ENCODE peak calls at places on chromosomes 3 and 15, in eight cellular contexts. One of them, this sample, is unnamed.

GRCh38 chr3:68176600-68176999 is 522.2 kb upstream of the SUCLG2 start:
- DNase-seq in amygdala: no peak
- DNase-seq in amniotic epithelial cell: no peak
- DNase-seq in NAMALWA: no peak
- DNase-seq in transverse colon: no peak
- DNase-seq in EL: no peak
- DNase-seq in stimulated activated CD8-positive, alpha-beta memory T cell treated with anti-CD3 and anti-CD28 coated beads, Interleukin-15, amount 100 ng/mL, for 48 hours: no peak
- DNase-seq in NCI-H2029 treated with DMSO at 0.1 percent for 48 hours: no peak
- DNase-seq in this sample: no peak

GRCh38 chr3:49377483-49377882 is 19.3 kb upstream of the GPX1 start:
- DNase-seq in amygdala: no peak
- DNase-seq in amniotic epithelial cell: peak
- DNase-seq in NAMALWA: peak
- DNase-seq in transverse colon: no peak
- DNase-seq in EL: peak
- DNase-seq in stimulated activated CD8-positive, alpha-beta memory T cell treated with anti-CD3 and anti-CD28 coated beads, Interleukin-15, amount 100 ng/mL, for 48 hours: peak
- DNase-seq in NCI-H2029 treated with DMSO at 0.1 percent for 48 hours: no peak
- DNase-seq in this sample: no peak

GRCh38 chr3:185820973-185821758 is 3.7 kb downstream of the IGF2BP2 start:
- DNase-seq in amygdala: no peak
- DNase-seq in amniotic epithelial cell: peak
- DNase-seq in NAMALWA: peak
- DNase-seq in transverse colon: no peak
- DNase-seq in EL: peak
- DNase-seq in stimulated activated CD8-positive, alpha-beta memory T cell treated with anti-CD3 and anti-CD28 coated beads, Interleukin-15, amount 100 ng/mL, for 48 hours: no peak
- DNase-seq in NCI-H2029 treated with DMSO at 0.1 percent for 48 hours: no peak
- DNase-seq in this sample: no peak

GRCh38 chr3:98021821-98022220 is 13.3 kb downstream of the GABRR3 start:
- DNase-seq in amygdala: no peak
- DNase-seq in amniotic epithelial cell: peak
- DNase-seq in NAMALWA: no peak
- DNase-seq in transverse colon: no peak
- DNase-seq in EL: peak
- DNase-seq in stimulated activated CD8-positive, alpha-beta memory T cell treated with anti-CD3 and anti-CD28 coated beads, Interleukin-15, amount 100 ng/mL, for 48 hours: no peak
- DNase-seq in NCI-H2029 treated with DMSO at 0.1 percent for 48 hours: no peak
- DNase-seq in this sample: no peak

GRCh38 chr15:68304611-68305337 is 27.2 kb downstream of the FEM1B start:
- DNase-seq in amygdala: no peak
- DNase-seq in amniotic epithelial cell: no peak
- DNase-seq in NAMALWA: no peak
- DNase-seq in transverse colon: no peak
- DNase-seq in EL: no peak
- DNase-seq in stimulated activated CD8-positive, alpha-beta memory T cell treated with anti-CD3 and anti-CD28 coated beads, Interleukin-15, amount 100 ng/mL, for 48 hours: no peak
- DNase-seq in NCI-H2029 treated with DMSO at 0.1 percent for 48 hours: no peak
- DNase-seq in this sample: no peak

GRCh38 chr3:109188726-109189125 is 52.2 kb downstream of the C3orf85 start:
- DNase-seq in amygdala: no peak
- DNase-seq in amniotic epithelial cell: no peak
- DNase-seq in NAMALWA: no peak
- DNase-seq in transverse colon: no peak
- DNase-seq in EL: no peak
- DNase-seq in stimulated activated CD8-positive, alpha-beta memory T cell treated with anti-CD3 and anti-CD28 coated beads, Interleukin-15, amount 100 ng/mL, for 48 hours: no peak
- DNase-seq in NCI-H2029 treated with DMSO at 0.1 percent for 48 hours: peak
- DNase-seq in this sample: no peak

GRCh38 chr15:64566102-64566501 is 105.7 kb downstream of the ZNF609 start:
- DNase-seq in amygdala: no peak
- DNase-seq in amniotic epithelial cell: no peak
- DNase-seq in NAMALWA: no peak
- DNase-seq in transverse colon: no peak
- DNase-seq in EL: no peak
- DNase-seq in stimulated activated CD8-positive, alpha-beta memory T cell treated with anti-CD3 and anti-CD28 coated beads, Interleukin-15, amount 100 ng/mL, for 48 hours: no peak
- DNase-seq in NCI-H2029 treated with DMSO at 0.1 percent for 48 hours: no peak
- DNase-seq in this sample: no peak

GRCh38 chr3:144556392-144556791 is 584.8 kb downstream of the DIPK2A start:
- DNase-seq in amygdala: no peak
- DNase-seq in amniotic epithelial cell: peak
- DNase-seq in NAMALWA: no peak
- DNase-seq in transverse colon: no peak
- DNase-seq in EL: no peak
- DNase-seq in stimulated activated CD8-positive, alpha-beta memory T cell treated with anti-CD3 and anti-CD28 coated beads, Interleukin-15, amount 100 ng/mL, for 48 hours: no peak
- DNase-seq in NCI-H2029 treated with DMSO at 0.1 percent for 48 hours: no peak
- DNase-seq in this sample: no peak

GRCh38 chr3:63351159-63352007 is 73.3 kb downstream of the SYNPR start:
- DNase-seq in amygdala: no peak
- DNase-seq in amniotic epithelial cell: peak
- DNase-seq in NAMALWA: peak
- DNase-seq in transverse colon: no peak
- DNase-seq in EL: peak
- DNase-seq in stimulated activated CD8-positive, alpha-beta memory T cell treated with anti-CD3 and anti-CD28 coated beads, Interleukin-15, amount 100 ng/mL, for 48 hours: no peak
- DNase-seq in NCI-H2029 treated with DMSO at 0.1 percent for 48 hours: peak
- DNase-seq in this sample: no peak

GRCh38 chr3:148023994-148024393 is 614.8 kb downstream of the ZIC1 start:
- DNase-seq in amygdala: no peak
- DNase-seq in amniotic epithelial cell: peak
- DNase-seq in NAMALWA: no peak
- DNase-seq in transverse colon: no peak
- DNase-seq in EL: peak
- DNase-seq in stimulated activated CD8-positive, alpha-beta memory T cell treated with anti-CD3 and anti-CD28 coated beads, Interleukin-15, amount 100 ng/mL, for 48 hours: no peak
- DNase-seq in NCI-H2029 treated with DMSO at 0.1 percent for 48 hours: no peak
- DNase-seq in this sample: no peak

GRCh38 chr3:30426319-30426993 is 179.9 kb upstream of the TGFBR2 start:
- DNase-seq in amygdala: no peak
- DNase-seq in amniotic epithelial cell: peak
- DNase-seq in NAMALWA: no peak
- DNase-seq in transverse colon: peak
- DNase-seq in EL: peak
- DNase-seq in stimulated activated CD8-positive, alpha-beta memory T cell treated with anti-CD3 and anti-CD28 coated beads, Interleukin-15, amount 100 ng/mL, for 48 hours: no peak
- DNase-seq in NCI-H2029 treated with DMSO at 0.1 percent for 48 hours: no peak
- DNase-seq in this sample: no peak

GRCh38 chr3:132256984-132257383 is 60.2 kb upstream of the ACP3 start:
- DNase-seq in amygdala: no peak
- DNase-seq in amniotic epithelial cell: peak
- DNase-seq in NAMALWA: no peak
- DNase-seq in transverse colon: peak
- DNase-seq in EL: peak
- DNase-seq in stimulated activated CD8-positive, alpha-beta memory T cell treated with anti-CD3 and anti-CD28 coated beads, Interleukin-15, amount 100 ng/mL, for 48 hours: no peak
- DNase-seq in NCI-H2029 treated with DMSO at 0.1 percent for 48 hours: peak
- DNase-seq in this sample: no peak

GRCh38 chr3:50355829-50356552 is 3.3 kb downstream of the TMEM115 start:
- DNase-seq in amygdala: no peak
- DNase-seq in amniotic epithelial cell: no peak
- DNase-seq in NAMALWA: no peak
- DNase-seq in transverse colon: no peak
- DNase-seq in EL: no peak
- DNase-seq in stimulated activated CD8-positive, alpha-beta memory T cell treated with anti-CD3 and anti-CD28 coated beads, Interleukin-15, amount 100 ng/mL, for 48 hours: no peak
- DNase-seq in NCI-H2029 treated with DMSO at 0.1 percent for 48 hours: no peak
- DNase-seq in this sample: no peak

GRCh38 chr15:60916674-60917468 is 312.2 kb downstream of the RORA start:
- DNase-seq in amygdala: peak
- DNase-seq in amniotic epithelial cell: peak
- DNase-seq in NAMALWA: peak
- DNase-seq in transverse colon: peak
- DNase-seq in EL: peak
- DNase-seq in stimulated activated CD8-positive, alpha-beta memory T cell treated with anti-CD3 and anti-CD28 coated beads, Interleukin-15, amount 100 ng/mL, for 48 hours: peak
- DNase-seq in NCI-H2029 treated with DMSO at 0.1 percent for 48 hours: peak
- DNase-seq in this sample: peak

GRCh38 chr3:4981688-4982494 is 2.7 kb downstream of the BHLHE40 start:
- DNase-seq in amygdala: no peak
- DNase-seq in amniotic epithelial cell: peak
- DNase-seq in NAMALWA: peak
- DNase-seq in transverse colon: no peak
- DNase-seq in EL: peak
- DNase-seq in stimulated activated CD8-positive, alpha-beta memory T cell treated with anti-CD3 and anti-CD28 coated beads, Interleukin-15, amount 100 ng/mL, for 48 hours: no peak
- DNase-seq in NCI-H2029 treated with DMSO at 0.1 percent for 48 hours: no peak
- DNase-seq in this sample: no peak

GRCh38 chr3:29331830-29332637 is 51.2 kb downstream of the RBMS3 start:
- DNase-seq in amygdala: no peak
- DNase-seq in amniotic epithelial cell: peak
- DNase-seq in NAMALWA: no peak
- DNase-seq in transverse colon: no peak
- DNase-seq in EL: no peak
- DNase-seq in stimulated activated CD8-positive, alpha-beta memory T cell treated with anti-CD3 and anti-CD28 coated beads, Interleukin-15, amount 100 ng/mL, for 48 hours: no peak
- DNase-seq in NCI-H2029 treated with DMSO at 0.1 percent for 48 hours: no peak
- DNase-seq in this sample: no peak

GRCh38 chr15:75648156-75649000 is 666 bp downstream of the SNX33 start:
- DNase-seq in amygdala: peak
- DNase-seq in amniotic epithelial cell: peak
- DNase-seq in NAMALWA: no peak
- DNase-seq in transverse colon: peak
- DNase-seq in EL: peak
- DNase-seq in stimulated activated CD8-positive, alpha-beta memory T cell treated with anti-CD3 and anti-CD28 coated beads, Interleukin-15, amount 100 ng/mL, for 48 hours: no peak
- DNase-seq in NCI-H2029 treated with DMSO at 0.1 percent for 48 hours: no peak
- DNase-seq in this sample: no peak

GRCh38 chr3:53478921-53479664 is 15.3 kb upstream of the CACNA1D start:
- DNase-seq in amygdala: no peak
- DNase-seq in amniotic epithelial cell: no peak
- DNase-seq in NAMALWA: no peak
- DNase-seq in transverse colon: peak
- DNase-seq in EL: no peak
- DNase-seq in stimulated activated CD8-positive, alpha-beta memory T cell treated with anti-CD3 and anti-CD28 coated beads, Interleukin-15, amount 100 ng/mL, for 48 hours: no peak
- DNase-seq in NCI-H2029 treated with DMSO at 0.1 percent for 48 hours: no peak
- DNase-seq in this sample: no peak

GRCh38 chr15:64892850-64893403 is 18.8 kb upstream of the ANKDD1A start:
- DNase-seq in amygdala: no peak
- DNase-seq in amniotic epithelial cell: no peak
- DNase-seq in NAMALWA: peak
- DNase-seq in transverse colon: no peak
- DNase-seq in EL: no peak
- DNase-seq in stimulated activated CD8-positive, alpha-beta memory T cell treated with anti-CD3 and anti-CD28 coated beads, Interleukin-15, amount 100 ng/mL, for 48 hours: no peak
- DNase-seq in NCI-H2029 treated with DMSO at 0.1 percent for 48 hours: no peak
- DNase-seq in this sample: no peak

GRCh38 chr3:28791713-28792255 is 443.2 kb upstream of the AZI2 start:
- DNase-seq in amygdala: no peak
- DNase-seq in amniotic epithelial cell: peak
- DNase-seq in NAMALWA: no peak
- DNase-seq in transverse colon: no peak
- DNase-seq in EL: peak
- DNase-seq in stimulated activated CD8-positive, alpha-beta memory T cell treated with anti-CD3 and anti-CD28 coated beads, Interleukin-15, amount 100 ng/mL, for 48 hours: no peak
- DNase-seq in NCI-H2029 treated with DMSO at 0.1 percent for 48 hours: no peak
- DNase-seq in this sample: no peak

GRCh38 chr3:173986861-173987410 is 589.4 kb downstream of the NLGN1 start:
- DNase-seq in amygdala: no peak
- DNase-seq in amniotic epithelial cell: no peak
- DNase-seq in NAMALWA: no peak
- DNase-seq in transverse colon: no peak
- DNase-seq in EL: no peak
- DNase-seq in stimulated activated CD8-positive, alpha-beta memory T cell treated with anti-CD3 and anti-CD28 coated beads, Interleukin-15, amount 100 ng/mL, for 48 hours: no peak
- DNase-seq in NCI-H2029 treated with DMSO at 0.1 percent for 48 hours: no peak
- DNase-seq in this sample: no peak

GRCh38 chr3:107543666-107544065 is 20.9 kb downstream of the BBX start:
- DNase-seq in amygdala: no peak
- DNase-seq in amniotic epithelial cell: peak
- DNase-seq in NAMALWA: peak
- DNase-seq in transverse colon: no peak
- DNase-seq in EL: no peak
- DNase-seq in stimulated activated CD8-positive, alpha-beta memory T cell treated with anti-CD3 and anti-CD28 coated beads, Interleukin-15, amount 100 ng/mL, for 48 hours: no peak
- DNase-seq in NCI-H2029 treated with DMSO at 0.1 percent for 48 hours: no peak
- DNase-seq in this sample: no peak

GRCh38 chr3:55818485-55818884 is 331.4 kb upstream of the WNT5A start:
- DNase-seq in amygdala: no peak
- DNase-seq in amniotic epithelial cell: no peak
- DNase-seq in NAMALWA: no peak
- DNase-seq in transverse colon: no peak
- DNase-seq in EL: no peak
- DNase-seq in stimulated activated CD8-positive, alpha-beta memory T cell treated with anti-CD3 and anti-CD28 coated beads, Interleukin-15, amount 100 ng/mL, for 48 hours: no peak
- DNase-seq in NCI-H2029 treated with DMSO at 0.1 percent for 48 hours: no peak
- DNase-seq in this sample: no peak

GRCh38 chr15:83436513-83437158 is 10.5 kb upstream of the SH3GL3 start:
- DNase-seq in amygdala: no peak
- DNase-seq in amniotic epithelial cell: peak
- DNase-seq in NAMALWA: peak
- DNase-seq in transverse colon: no peak
- DNase-seq in EL: peak
- DNase-seq in stimulated activated CD8-positive, alpha-beta memory T cell treated with anti-CD3 and anti-CD28 coated beads, Interleukin-15, amount 100 ng/mL, for 48 hours: no peak
- DNase-seq in NCI-H2029 treated with DMSO at 0.1 percent for 48 hours: no peak
- DNase-seq in this sample: no peak

GRCh38 chr3:191795196-191795595 is 334.2 kb downstream of the PYDC2 start:
- DNase-seq in amygdala: no peak
- DNase-seq in amniotic epithelial cell: no peak
- DNase-seq in NAMALWA: no peak
- DNase-seq in transverse colon: no peak
- DNase-seq in EL: no peak
- DNase-seq in stimulated activated CD8-positive, alpha-beta memory T cell treated with anti-CD3 and anti-CD28 coated beads, Interleukin-15, amount 100 ng/mL, for 48 hours: no peak
- DNase-seq in NCI-H2029 treated with DMSO at 0.1 percent for 48 hours: no peak
- DNase-seq in this sample: no peak

GRCh38 chr3:48402281-48402732 is 27.6 kb downstream of the PLXNB1 start:
- DNase-seq in amygdala: no peak
- DNase-seq in amniotic epithelial cell: peak
- DNase-seq in NAMALWA: no peak
- DNase-seq in transverse colon: peak
- DNase-seq in EL: peak
- DNase-seq in stimulated activated CD8-positive, alpha-beta memory T cell treated with anti-CD3 and anti-CD28 coated beads, Interleukin-15, amount 100 ng/mL, for 48 hours: no peak
- DNase-seq in NCI-H2029 treated with DMSO at 0.1 percent for 48 hours: no peak
- DNase-seq in this sample: no peak

GRCh38 chr3:57130426-57131209 is 34.5 kb downstream of the IL17RD start:
- DNase-seq in amygdala: no peak
- DNase-seq in amniotic epithelial cell: no peak
- DNase-seq in NAMALWA: no peak
- DNase-seq in transverse colon: no peak
- DNase-seq in EL: no peak
- DNase-seq in stimulated activated CD8-positive, alpha-beta memory T cell treated with anti-CD3 and anti-CD28 coated beads, Interleukin-15, amount 100 ng/mL, for 48 hours: no peak
- DNase-seq in NCI-H2029 treated with DMSO at 0.1 percent for 48 hours: peak
- DNase-seq in this sample: no peak

GRCh38 chr3:33299395-33300081 is 22.3 kb downstream of the FBXL2 start:
- DNase-seq in amygdala: no peak
- DNase-seq in amniotic epithelial cell: peak
- DNase-seq in NAMALWA: no peak
- DNase-seq in transverse colon: no peak
- DNase-seq in EL: peak
- DNase-seq in stimulated activated CD8-positive, alpha-beta memory T cell treated with anti-CD3 and anti-CD28 coated beads, Interleukin-15, amount 100 ng/mL, for 48 hours: no peak
- DNase-seq in NCI-H2029 treated with DMSO at 0.1 percent for 48 hours: no peak
- DNase-seq in this sample: no peak

GRCh38 chr3:62433396-62433795 is 60.0 kb upstream of the FEZF2 start:
- DNase-seq in amygdala: no peak
- DNase-seq in amniotic epithelial cell: no peak
- DNase-seq in NAMALWA: no peak
- DNase-seq in transverse colon: no peak
- DNase-seq in EL: no peak
- DNase-seq in stimulated activated CD8-positive, alpha-beta memory T cell treated with anti-CD3 and anti-CD28 coated beads, Interleukin-15, amount 100 ng/mL, for 48 hours: no peak
- DNase-seq in NCI-H2029 treated with DMSO at 0.1 percent for 48 hours: no peak
- DNase-seq in this sample: no peak

GRCh38 chr3:194327030-194327413 is 24.1 kb downstream of the CPN2 start:
- DNase-seq in amygdala: no peak
- DNase-seq in amniotic epithelial cell: peak
- DNase-seq in NAMALWA: no peak
- DNase-seq in transverse colon: no peak
- DNase-seq in EL: no peak
- DNase-seq in stimulated activated CD8-positive, alpha-beta memory T cell treated with anti-CD3 and anti-CD28 coated beads, Interleukin-15, amount 100 ng/mL, for 48 hours: no peak
- DNase-seq in NCI-H2029 treated with DMSO at 0.1 percent for 48 hours: no peak
- DNase-seq in this sample: no peak

GRCh38 chr3:114942773-114943172 is 204.3 kb downstream of the ZBTB20 start:
- DNase-seq in amygdala: no peak
- DNase-seq in amniotic epithelial cell: no peak
- DNase-seq in NAMALWA: no peak
- DNase-seq in transverse colon: no peak
- DNase-seq in EL: no peak
- DNase-seq in stimulated activated CD8-positive, alpha-beta memory T cell treated with anti-CD3 and anti-CD28 coated beads, Interleukin-15, amount 100 ng/mL, for 48 hours: no peak
- DNase-seq in NCI-H2029 treated with DMSO at 0.1 percent for 48 hours: no peak
- DNase-seq in this sample: no peak

GRCh38 chr15:45669422-45669821 is 34.6 kb downstream of the SQOR start:
- DNase-seq in amygdala: no peak
- DNase-seq in amniotic epithelial cell: no peak
- DNase-seq in NAMALWA: no peak
- DNase-seq in transverse colon: no peak
- DNase-seq in EL: no peak
- DNase-seq in stimulated activated CD8-positive, alpha-beta memory T cell treated with anti-CD3 and anti-CD28 coated beads, Interleukin-15, amount 100 ng/mL, for 48 hours: no peak
- DNase-seq in NCI-H2029 treated with DMSO at 0.1 percent for 48 hours: no peak
- DNase-seq in this sample: no peak

GRCh38 chr15:35431281-35431680 is 114.7 kb downstream of the DPH6 start:
- DNase-seq in amygdala: no peak
- DNase-seq in amniotic epithelial cell: no peak
- DNase-seq in NAMALWA: no peak
- DNase-seq in transverse colon: no peak
- DNase-seq in EL: no peak
- DNase-seq in stimulated activated CD8-positive, alpha-beta memory T cell treated with anti-CD3 and anti-CD28 coated beads, Interleukin-15, amount 100 ng/mL, for 48 hours: no peak
- DNase-seq in NCI-H2029 treated with DMSO at 0.1 percent for 48 hours: no peak
- DNase-seq in this sample: no peak

GRCh38 chr3:39176025-39176714 is 16.2 kb downstream of the XIRP1 start:
- DNase-seq in amygdala: no peak
- DNase-seq in amniotic epithelial cell: no peak
- DNase-seq in NAMALWA: no peak
- DNase-seq in transverse colon: no peak
- DNase-seq in EL: no peak
- DNase-seq in stimulated activated CD8-positive, alpha-beta memory T cell treated with anti-CD3 and anti-CD28 coated beads, Interleukin-15, amount 100 ng/mL, for 48 hours: no peak
- DNase-seq in NCI-H2029 treated with DMSO at 0.1 percent for 48 hours: no peak
- DNase-seq in this sample: no peak

This sample was measured in DMS79.